ENCODE peak calls at places on chromosomes 6 and 20, in six cellular contexts. Y, I, Q, R, H and K are unnamed samples.

GRCh38 chr20:50120935-50121693 is 8.2 kb upstream of the UBE2V1 start:
- DNase-seq in Y (peak; percentile 79), I (no peak), Q (peak; percentile 67), R (no peak), H (peak; percentile 84), K (peak; percentile 74)

GRCh38 chr6:115969930-115970273 is 90.8 kb downstream of the FRK start:
- DNase-seq in Y (no peak), I (no peak), Q (no peak), R (no peak), H (no peak), K (no peak)

GRCh38 chr6:9523462-9523861 is 891.4 kb downstream of the TFAP2A start:
- DNase-seq in Y (no peak), I (no peak), Q (peak; percentile 64), R (no peak), H (no peak), K (no peak)

GRCh38 chr6:77620290-77620882 is 32.5 kb upstream of the MEI4 start:
- DNase-seq in Y (no peak), I (no peak), Q (peak; percentile 38), R (no peak), H (peak; percentile 8), K (peak; percentile 35)

GRCh38 chr6:37540390-37540789 is 40.7 kb upstream of the CCDC167 start:
- DNase-seq in Y (no peak), I (no peak), Q (no peak), R (no peak), H (no peak), K (no peak)

GRCh38 chr20:20201124-20201523 is 148.8 kb downstream of the CFAP61 start:
- DNase-seq in Y (no peak), I (no peak), Q (no peak), R (no peak), H (no peak), K (no peak)

GRCh38 chr20:37567671-37568588 is 40.3 kb upstream of the BLCAP start:
- DNase-seq in Y (no peak), I (no peak), Q (peak; percentile 50), R (no peak), H (no peak), K (peak; percentile 37)

GRCh38 chr20:19995220-19995863 is 21.8 kb upstream of the NAA20 start:
- DNase-seq in Y (peak; percentile 55), I (no peak), Q (peak; percentile 65), R (peak; percentile 46), H (peak; percentile 63), K (peak; percentile 73)

GRCh38 chr6:148580442-148580841 is 166.4 kb upstream of the UST start:
- DNase-seq in Y (no peak), I (no peak), Q (peak; percentile 9), R (no peak), H (no peak), K (no peak)

GRCh38 chr6:104881964-104882668 is 22.4 kb upstream of the HACE1 start:
- DNase-seq in Y (no peak), I (no peak), Q (no peak), R (no peak), H (no peak), K (no peak)

GRCh38 chr6:134193536-134194521 is 124.1 kb downstream of the SGK1 start:
- DNase-seq in Y (no peak), I (no peak), Q (no peak), R (no peak), H (no peak), K (no peak)

GRCh38 chr20:34715384-34715783 is 11.2 kb downstream of the TP53INP2 start:
- DNase-seq in Y (no peak), I (no peak), Q (no peak), R (no peak), H (no peak), K (no peak)

GRCh38 chr6:33018904-33019303 is 9.5 kb upstream of the HLA-DOA start:
- DNase-seq in Y (no peak), I (peak; percentile 38), Q (peak; percentile 67), R (no peak), H (no peak), K (peak; percentile 86)

GRCh38 chr6:114240800-114241199 is 102.0 kb downstream of the HS3ST5 start:
- DNase-seq in Y (no peak), I (no peak), Q (no peak), R (no peak), H (no peak), K (no peak)

GRCh38 chr20:31856516-31856915 is 11.1 kb upstream of the FOXS1 start:
- DNase-seq in Y (no peak), I (no peak), Q (no peak), R (no peak), H (no peak), K (peak; percentile 38)

GRCh38 chr20:48697845-48698491 is 129.8 kb downstream of the PREX1 start:
- DNase-seq in Y (peak; percentile 61), I (no peak), Q (peak; percentile 20), R (peak; percentile 25), H (peak; percentile 87), K (no peak)

GRCh38 chr20:31587545-31588389 is 17.3 kb upstream of the ID1 start:
- DNase-seq in Y (no peak), I (no peak), Q (peak; percentile 36), R (peak; percentile 69), H (no peak), K (peak; percentile 54)

GRCh38 chr20:12171927-12172581 is 254.4 kb downstream of the BTBD3 start:
- DNase-seq in Y (no peak), I (no peak), Q (no peak), R (no peak), H (no peak), K (peak; percentile 40)

GRCh38 chr20:7703436-7703835 is 236.8 kb downstream of the HAO1 start:
- DNase-seq in Y (no peak), I (no peak), Q (no peak), R (no peak), H (no peak), K (no peak)

GRCh38 chr6:73169633-73170032 is 55.7 kb downstream of the KHDC1L start:
- DNase-seq in Y (no peak), I (no peak), Q (no peak), R (no peak), H (no peak), K (no peak)

GRCh38 chr20:46990017-46990810 is 95.6 kb downstream of the EYA2 start:
- DNase-seq in Y (no peak), I (no peak), Q (no peak), R (peak; percentile 63), H (no peak), K (no peak)

GRCh38 chr6:18021166-18021850 is 33.9 kb upstream of the KIF13A start:
- DNase-seq in Y (no peak), I (no peak), Q (no peak), R (no peak), H (no peak), K (no peak)

GRCh38 chr20:46945465-46945864 is 50.8 kb downstream of the EYA2 start:
- DNase-seq in Y (no peak), I (no peak), Q (no peak), R (no peak), H (no peak), K (no peak)

GRCh38 chr20:55069951-55070350 is 594.6 kb downstream of the DOK5 start:
- DNase-seq in Y (no peak), I (no peak), Q (no peak), R (no peak), H (no peak), K (no peak)

GRCh38 chr20:17571153-17571527 is 1.3 kb downstream of the DSTN start:
- DNase-seq in Y (no peak), I (no peak), Q (peak; percentile 48), R (no peak), H (no peak), K (no peak)

GRCh38 chr6:31738048-31738979 is 1.5 kb upstream of the MSH5 start:
- DNase-seq in Y (peak; percentile 59), I (peak; percentile 75), Q (peak; percentile 90), R (peak; percentile 75), H (peak; percentile 97), K (peak; percentile 99)

DNA sequence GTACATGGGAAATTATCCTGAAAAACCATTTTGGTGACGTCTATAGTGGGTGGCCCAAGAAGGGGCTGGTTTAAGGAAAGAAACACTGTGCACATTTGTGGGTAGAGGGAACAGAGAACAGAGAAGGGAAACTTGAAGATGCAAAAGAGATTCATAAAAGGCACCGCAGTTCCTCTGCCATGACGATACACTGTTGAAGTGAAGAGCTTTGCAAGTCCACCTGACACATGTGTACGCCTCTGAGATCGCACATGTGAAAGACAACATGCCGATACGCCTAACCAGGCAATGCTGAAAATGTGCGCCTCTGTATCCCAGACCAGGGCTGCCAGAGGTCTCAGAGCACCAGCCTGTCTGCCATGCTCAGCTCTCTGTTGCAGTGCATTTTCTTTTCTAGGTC is 180.9 kb downstream of the KIF16B start:
- DNase-seq in Y (no peak), I (peak; percentile 43), Q (no peak), R (no peak), H (no peak), K (no peak)
- TF ChIP-seq CTCF in Y (no peak), I (no peak), Q (no peak), R (no peak), H (no peak), K (no peak)

DNA sequence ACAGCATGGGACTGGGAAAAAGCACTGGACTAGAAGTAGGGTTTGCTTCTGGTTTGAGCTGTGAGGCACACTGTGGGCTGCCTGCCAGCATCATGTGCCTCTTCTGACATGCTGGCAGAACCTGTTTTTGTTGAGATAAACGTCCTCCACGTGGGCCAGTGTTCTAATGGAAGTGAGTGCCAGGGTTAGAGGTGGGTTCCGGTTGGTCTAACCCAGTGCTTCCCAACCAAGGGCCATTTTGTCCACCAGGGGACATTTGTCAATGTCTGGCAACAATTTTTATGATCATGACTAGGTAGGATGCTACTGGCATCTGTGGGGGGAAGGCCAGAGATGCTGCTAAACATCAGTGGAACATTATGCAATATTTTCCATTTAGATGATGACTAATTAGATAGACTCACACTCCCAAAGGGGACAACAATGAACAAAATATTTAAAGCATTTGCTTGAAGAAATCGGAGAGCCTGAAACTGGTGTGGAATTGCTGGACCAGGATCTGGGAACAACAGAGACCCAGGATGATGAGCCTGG is 7.8 kb upstream of the APMAP start:
- DNase-seq in Y (peak; percentile 24), I (no peak), Q (peak; percentile 5), R (no peak), H (no peak), K (peak; percentile 19)
- TF ChIP-seq MAX in Y (no peak), I (no peak), Q (no peak), R (no peak), H (no peak), K (no peak)

GRCh38 chr6:13012271-13012670 is 295.7 kb downstream of the PHACTR1 start:
- DNase-seq in Y (no peak), I (no peak), Q (no peak), R (no peak), H (no peak), K (peak; percentile 64)

GRCh38 chr6:13012977-13013680 is 296.6 kb downstream of the PHACTR1 start:
- DNase-seq in Y (no peak), I (no peak), Q (peak; percentile 18), R (no peak), H (no peak), K (no peak)

GRCh38 chr6:13013681-13014550 is 297.3 kb downstream of the PHACTR1 start:
- DNase-seq in Y (no peak), I (no peak), Q (peak; percentile 19), R (no peak), H (no peak), K (no peak)

GRCh38 chr6:13015379-13015681 is 298.8 kb downstream of the PHACTR1 start:
- DNase-seq in Y (no peak), I (no peak), Q (no peak), R (no peak), H (no peak), K (no peak)

GRCh38 chr6:13014551-13015378 is 298.2 kb downstream of the PHACTR1 start:
- DNase-seq in Y (no peak), I (no peak), Q (no peak), R (no peak), H (no peak), K (no peak)
- TF ChIP-seq MYC in Y (no peak), I (no peak), Q (no peak), R (no peak), H (no peak), K (no peak)

GRCh38 chr6:29510202-29510601 is 22.4 kb upstream of the MAS1L start:
- DNase-seq in Y (no peak), I (no peak), Q (no peak), R (peak; percentile 41), H (peak; percentile 15), K (peak; percentile 36)
- TF ChIP-seq CTCF in Y (no peak), I (no peak), Q (no peak), R (peak; percentile 23), H (no peak), K (peak; percentile 15)